ENCODE peak calls at places on chromosomes 5 and 9, in four cellular contexts. One of them, this sample, is unnamed.

GRCh38 chr5:180599981-180600553 is 8.8 kb upstream of the SCGB3A1 start:
- DNase-seq in esophagus squamous epithelium: no peak
- DNase-seq in left ventricle myocardium inferior: no peak
- DNase-seq in fibroblast of villous mesenchyme: no peak
- DNase-seq in this sample: no peak

GRCh38 chr9:36802171-36802920 is 229.7 kb downstream of the MELK start:
- DNase-seq in esophagus squamous epithelium: no peak
- DNase-seq in left ventricle myocardium inferior: no peak
- DNase-seq in fibroblast of villous mesenchyme: no peak
- DNase-seq in this sample: no peak

GRCh38 chr5:151738125-151738848 is 20.1 kb downstream of the ATOX1 start:
- DNase-seq in esophagus squamous epithelium: no peak
- DNase-seq in left ventricle myocardium inferior: no peak
- DNase-seq in fibroblast of villous mesenchyme: peak
- DNase-seq in this sample: no peak

GRCh38 chr5:116486588-116486987 is 88.0 kb downstream of the SEMA6A start:
- DNase-seq in esophagus squamous epithelium: no peak
- DNase-seq in left ventricle myocardium inferior: no peak
- DNase-seq in fibroblast of villous mesenchyme: no peak
- DNase-seq in this sample: no peak

GRCh38 chr9:108565651-108566378 is 290.0 kb downstream of the ACTL7B start:
- DNase-seq in esophagus squamous epithelium: no peak
- DNase-seq in left ventricle myocardium inferior: no peak
- DNase-seq in fibroblast of villous mesenchyme: peak
- DNase-seq in this sample: peak

GRCh38 chr5:102539598-102539997 is 40.8 kb upstream of the SLCO6A1 start:
- DNase-seq in esophagus squamous epithelium: no peak
- DNase-seq in left ventricle myocardium inferior: no peak
- DNase-seq in fibroblast of villous mesenchyme: no peak
- DNase-seq in this sample: no peak

GRCh38 chr9:13330396-13331004 is 51.0 kb upstream of the MPDZ start:
- DNase-seq in esophagus squamous epithelium: no peak
- DNase-seq in left ventricle myocardium inferior: peak
- DNase-seq in fibroblast of villous mesenchyme: no peak
- DNase-seq in this sample: no peak

GRCh38 chr5:133059621-133060020 is 7.8 kb downstream of the HSPA4 start:
- DNase-seq in esophagus squamous epithelium: no peak
- DNase-seq in left ventricle myocardium inferior: no peak
- DNase-seq in fibroblast of villous mesenchyme: no peak
- DNase-seq in this sample: no peak

GRCh38 chr9:71357346-71357745 is 235.9 kb upstream of the TRPM3 start:
- DNase-seq in esophagus squamous epithelium: no peak
- DNase-seq in left ventricle myocardium inferior: no peak
- DNase-seq in fibroblast of villous mesenchyme: no peak
- DNase-seq in this sample: no peak

GRCh38 chr9:116844621-116845020 is 157.5 kb downstream of the TRIM32 start:
- DNase-seq in esophagus squamous epithelium: no peak
- DNase-seq in left ventricle myocardium inferior: no peak
- DNase-seq in fibroblast of villous mesenchyme: no peak
- DNase-seq in this sample: no peak

GRCh38 chr5:38497946-38498345 is 58.5 kb downstream of the LIFR start:
- DNase-seq in esophagus squamous epithelium: no peak
- DNase-seq in left ventricle myocardium inferior: no peak
- DNase-seq in fibroblast of villous mesenchyme: peak
- DNase-seq in this sample: no peak

DNA sequence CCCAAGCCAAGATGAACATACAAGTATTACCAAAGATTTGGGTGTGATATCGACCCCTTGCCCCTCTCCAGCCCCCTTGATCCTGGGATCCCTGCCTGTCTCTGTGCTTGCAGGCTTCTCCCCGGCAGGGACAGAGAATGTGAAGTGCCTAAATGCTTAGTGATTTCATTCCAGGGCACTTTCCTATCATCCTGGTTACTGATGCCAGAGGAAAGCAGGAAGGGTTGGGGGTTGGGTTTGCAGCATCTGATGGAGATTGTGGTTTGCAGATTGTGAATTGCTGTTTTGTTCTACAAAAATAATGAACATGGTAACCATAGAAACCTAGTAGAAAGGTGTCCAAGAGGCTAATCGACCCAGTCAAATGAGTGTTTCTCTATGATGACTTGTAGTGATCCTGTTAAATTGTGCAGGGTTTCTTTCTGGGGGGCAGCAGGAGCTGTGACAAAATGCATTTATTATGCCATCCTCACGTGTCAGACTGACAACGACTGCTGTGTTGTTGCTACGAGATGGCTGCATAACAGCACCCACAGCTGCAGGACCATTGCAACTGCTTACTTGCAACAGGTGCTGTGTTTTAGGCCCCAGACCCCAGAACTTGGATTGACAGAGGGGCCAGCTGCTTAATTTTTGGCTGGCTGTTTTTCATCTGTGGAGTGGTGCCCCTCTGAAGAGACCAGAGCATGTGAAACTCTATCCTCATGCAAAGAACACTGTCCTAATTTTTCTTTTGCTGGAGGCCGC is 397.7 kb downstream of the GADD45G start:
- DNase-seq in esophagus squamous epithelium: no peak
- DNase-seq in left ventricle myocardium inferior: no peak
- DNase-seq in fibroblast of villous mesenchyme: no peak
- DNase-seq in this sample: no peak
- H3K4me3 ChIP-seq in esophagus squamous epithelium: no peak
- H3K4me3 ChIP-seq in left ventricle myocardium inferior: no peak
- H3K4me3 ChIP-seq in fibroblast of villous mesenchyme: no peak
- H3K4me3 ChIP-seq in this sample: no peak

GRCh38 chr5:1010181-1010510 is 1.5 kb downstream of the NKD2 start:
- DNase-seq in esophagus squamous epithelium: no peak
- DNase-seq in left ventricle myocardium inferior: peak
- DNase-seq in fibroblast of villous mesenchyme: peak
- DNase-seq in this sample: no peak
- TF ChIP-seq CTCF in esophagus squamous epithelium: no peak
- TF ChIP-seq CTCF in left ventricle myocardium inferior: peak
- TF ChIP-seq CTCF in fibroblast of villous mesenchyme: peak
- TF ChIP-seq CTCF in this sample: peak

GRCh38 chr5:88823201-88823600 is 59.8 kb downstream of the MEF2C start:
- DNase-seq in esophagus squamous epithelium: no peak
- DNase-seq in left ventricle myocardium inferior: no peak
- DNase-seq in fibroblast of villous mesenchyme: no peak
- DNase-seq in this sample: no peak
- H3K4me3 ChIP-seq in esophagus squamous epithelium: no peak
- H3K4me3 ChIP-seq in left ventricle myocardium inferior: no peak
- H3K4me3 ChIP-seq in fibroblast of villous mesenchyme: no peak
- H3K4me3 ChIP-seq in this sample: no peak

GRCh38 chr5:30808996-30809395 is 384.5 kb upstream of the CDH6 start:
- DNase-seq in esophagus squamous epithelium: no peak
- DNase-seq in left ventricle myocardium inferior: no peak
- DNase-seq in fibroblast of villous mesenchyme: no peak
- DNase-seq in this sample: no peak

GRCh38 chr5:30809907-30810306 is 383.6 kb upstream of the CDH6 start:
- DNase-seq in esophagus squamous epithelium: no peak
- DNase-seq in left ventricle myocardium inferior: no peak
- DNase-seq in fibroblast of villous mesenchyme: no peak
- DNase-seq in this sample: no peak

GRCh38 chr5:30802961-30803705 is 390.4 kb upstream of the CDH6 start:
- DNase-seq in esophagus squamous epithelium: no peak
- DNase-seq in left ventricle myocardium inferior: no peak
- DNase-seq in fibroblast of villous mesenchyme: no peak
- DNase-seq in this sample: no peak

DNA sequence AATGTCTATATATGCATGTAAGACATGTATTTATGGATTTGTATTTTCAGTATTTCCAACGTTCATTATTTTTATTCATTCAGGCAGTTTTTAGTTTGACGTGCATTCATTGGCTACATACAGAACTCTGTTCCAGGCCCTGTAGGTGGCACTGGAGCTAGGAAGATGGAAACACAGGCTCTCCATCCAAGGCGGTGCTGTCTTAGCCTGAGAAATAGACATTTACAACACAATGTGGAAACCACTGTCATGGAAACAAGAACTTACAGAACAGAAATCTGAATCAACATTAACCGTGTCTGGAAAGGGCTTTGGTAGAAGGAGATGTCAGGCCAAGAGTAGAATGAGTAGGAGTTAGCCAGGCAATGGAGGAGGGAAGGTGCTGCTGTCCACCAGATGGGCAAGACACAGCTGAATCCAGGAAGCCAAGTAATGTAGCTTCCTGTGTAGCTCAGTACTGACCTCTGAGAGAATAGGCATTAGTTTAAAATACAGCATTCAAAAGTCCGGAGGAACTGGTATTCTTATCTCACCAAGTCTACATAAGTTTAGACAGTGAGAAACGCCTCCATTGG is 388.7 kb upstream of the CDH6 start:
- DNase-seq in esophagus squamous epithelium: no peak
- DNase-seq in left ventricle myocardium inferior: no peak
- DNase-seq in fibroblast of villous mesenchyme: no peak
- DNase-seq in this sample: no peak
- TF ChIP-seq CTCF in esophagus squamous epithelium: no peak
- TF ChIP-seq CTCF in left ventricle myocardium inferior: peak
- TF ChIP-seq CTCF in fibroblast of villous mesenchyme: no peak
- TF ChIP-seq CTCF in this sample: no peak

DNA sequence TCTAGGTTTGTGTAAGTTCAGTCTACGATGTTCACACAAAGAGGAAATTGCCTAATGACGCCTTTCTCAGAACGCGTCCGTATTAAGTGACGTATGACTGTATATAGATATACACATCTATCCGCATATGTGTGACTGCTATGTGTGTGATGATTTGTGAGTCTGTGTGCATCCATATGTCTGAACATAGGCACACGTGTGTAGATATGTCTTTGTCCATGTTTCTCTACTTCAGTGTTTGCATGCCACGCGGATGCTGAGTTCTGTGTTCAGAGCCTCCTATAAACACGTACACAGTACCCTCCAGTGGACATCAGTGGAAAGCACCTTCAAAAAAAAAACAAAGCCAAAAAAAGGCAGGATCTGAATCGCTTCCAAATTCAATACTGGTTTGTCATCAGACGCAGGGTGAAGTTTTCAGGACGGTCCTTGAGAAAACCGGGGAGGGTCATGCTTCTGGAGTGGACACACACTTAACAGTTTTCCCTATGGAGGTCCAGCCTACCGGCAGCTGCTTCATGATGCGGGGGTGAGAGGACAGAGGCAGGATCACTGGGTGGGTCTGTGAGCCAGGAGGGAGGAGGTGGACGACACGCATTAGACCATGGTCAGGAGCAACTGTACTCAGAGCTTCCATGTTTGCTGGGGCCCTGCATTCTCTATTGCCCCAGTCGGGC is 29.5 kb upstream of the ALDH1B1 start:
- DNase-seq in esophagus squamous epithelium: peak
- DNase-seq in left ventricle myocardium inferior: no peak
- DNase-seq in fibroblast of villous mesenchyme: peak
- DNase-seq in this sample: peak
- H3K4me3 ChIP-seq in esophagus squamous epithelium: no peak
- H3K4me3 ChIP-seq in left ventricle myocardium inferior: no peak
- H3K4me3 ChIP-seq in fibroblast of villous mesenchyme: peak
- H3K4me3 ChIP-seq in this sample: no peak

GRCh38 chr9:30774326-30774725 is 1610.1 kb upstream of the ACO1 start:
- DNase-seq in esophagus squamous epithelium: no peak
- DNase-seq in left ventricle myocardium inferior: no peak
- DNase-seq in fibroblast of villous mesenchyme: no peak
- DNase-seq in this sample: no peak
- TF ChIP-seq CTCF in esophagus squamous epithelium: no peak
- TF ChIP-seq CTCF in left ventricle myocardium inferior: no peak
- TF ChIP-seq CTCF in fibroblast of villous mesenchyme: no peak
- TF ChIP-seq CTCF in this sample: no peak

GRCh38 chr9:77909306-77909705 is 122.3 kb downstream of the GNAQ start:
- DNase-seq in esophagus squamous epithelium: no peak
- DNase-seq in left ventricle myocardium inferior: no peak
- DNase-seq in fibroblast of villous mesenchyme: no peak
- DNase-seq in this sample: no peak
- H3K4me3 ChIP-seq in esophagus squamous epithelium: no peak
- H3K4me3 ChIP-seq in left ventricle myocardium inferior: no peak
- H3K4me3 ChIP-seq in fibroblast of villous mesenchyme: no peak
- H3K4me3 ChIP-seq in this sample: no peak